ENCODE peak calls at places on chromosomes 5 and 9, in five cellular contexts. Y, F, N, M and J are unnamed samples.

GRCh38 chr9:113511047-113511521 is 47.6 kb downstream of the RGS3 start:
- DNase-seq in Y (peak; percentile 29), F (no peak), N (no peak), M (no peak), J (no peak)

GRCh38 chr5:55771175-55771655 is 33.4 kb downstream of the DDX4 start:
- DNase-seq in Y (no peak), F (no peak), N (no peak), M (no peak), J (no peak)

GRCh38 chr5:83133797-83134196 is 56.5 kb downstream of the XRCC4 start:
- DNase-seq in Y (no peak), F (no peak), N (no peak), M (no peak), J (no peak)

GRCh38 chr5:110289213-110289810 is 437.2 kb downstream of the TMEM232 start:
- DNase-seq in Y (no peak), F (no peak), N (no peak), M (no peak), J (no peak)

GRCh38 chr9:135718616-135719015 is 16.6 kb downstream of the KCNT1 start:
- DNase-seq in Y (peak; percentile 74), F (peak; percentile 86), N (no peak), M (no peak), J (no peak)

GRCh38 chr9:4293293-4293931 is 6.5 kb downstream of the GLIS3 start:
- DNase-seq in Y (no peak), F (peak; percentile 96), N (no peak), M (no peak), J (peak; percentile 96)

GRCh38 chr9:3879731-3880493 is 354.1 kb upstream of the RFX3 start:
- DNase-seq in Y (no peak), F (no peak), N (no peak), M (no peak), J (no peak)

GRCh38 chr9:113654605-113655193 is 191.2 kb downstream of the RGS3 start:
- DNase-seq in Y (no peak), F (no peak), N (no peak), M (peak; percentile 74), J (no peak)

GRCh38 chr5:395921-396714 is 46.9 kb upstream of the EXOC3 start:
- DNase-seq in Y (no peak), F (no peak), N (no peak), M (peak; percentile 37), J (no peak)

GRCh38 chr5:96083361-96083881 is 121.8 kb upstream of the ELL2 start:
- DNase-seq in Y (no peak), F (peak; percentile 49), N (no peak), M (no peak), J (no peak)

GRCh38 chr9:106932675-106933074 is 69.7 kb downstream of the ZNF462 start:
- DNase-seq in Y (no peak), F (no peak), N (no peak), M (no peak), J (no peak)

GRCh38 chr5:180099733-180100611 is 28.4 kb upstream of the RNF130 start:
- DNase-seq in Y (peak; percentile 2), F (no peak), N (no peak), M (peak; percentile 47), J (no peak)

GRCh38 chr5:10351199-10351881 is 2.2 kb upstream of the MARCHF6 start:
- DNase-seq in Y (no peak), F (peak; percentile 55), N (no peak), M (no peak), J (no peak)

GRCh38 chr5:172051643-172052362 is 45.4 kb upstream of the FBXW11 start:
- DNase-seq in Y (no peak), F (no peak), N (no peak), M (no peak), J (no peak)

GRCh38 chr5:32110081-32110696 is 63.9 kb downstream of the GOLPH3 start:
- DNase-seq in Y (no peak), F (no peak), N (no peak), M (no peak), J (no peak)

GRCh38 chr9:135000647-135001245 is 83.0 kb upstream of the FCN1 start:
- DNase-seq in Y (no peak), F (no peak), N (no peak), M (no peak), J (no peak)

GRCh38 chr5:75523275-75523674 is 11.6 kb downstream of the POLK start:
- DNase-seq in Y (no peak), F (no peak), N (no peak), M (no peak), J (no peak)

GRCh38 chr5:60287174-60287771 is 393.7 kb upstream of the PDE4D start:
- DNase-seq in Y (no peak), F (peak; percentile 83), N (peak; percentile 69), M (no peak), J (no peak)

GRCh38 chr9:37035472-37036236 is 1.6 kb upstream of the PAX5 start:
- DNase-seq in Y (no peak), F (no peak), N (no peak), M (no peak), J (no peak)

GRCh38 chr9:37295796-37296195 is 126.7 kb upstream of the GRHPR start:
- DNase-seq in Y (no peak), F (no peak), N (no peak), M (no peak), J (no peak)

GRCh38 chr5:145221416-145221815 is 613.7 kb downstream of the PRELID2 start:
- DNase-seq in Y (no peak), F (no peak), N (no peak), M (no peak), J (no peak)

GRCh38 chr9:17531642-17532254 is 47.1 kb upstream of the SH3GL2 start:
- DNase-seq in Y (peak; percentile 22), F (peak; percentile 32), N (peak; percentile 36), M (no peak), J (no peak)

GRCh38 chr9:33244150-33244784 is 4.3 kb downstream of the SPINK4 start:
- DNase-seq in Y (no peak), F (no peak), N (no peak), M (no peak), J (no peak)

GRCh38 chr5:73387630-73388370 is 60.8 kb downstream of the FOXD1 start:
- DNase-seq in Y (no peak), F (peak; percentile 69), N (no peak), M (no peak), J (no peak)

GRCh38 chr9:123339666-123340414 is 16.2 kb upstream of the CRB2 start:
- DNase-seq in Y (no peak), F (peak; percentile 90), N (no peak), M (no peak), J (no peak)

GRCh38 chr5:171371326-171371725 is 16.3 kb upstream of the NPM1 start:
- DNase-seq in Y (no peak), F (no peak), N (no peak), M (peak; percentile 10), J (no peak)

GRCh38 chr9:2923810-2924768 is 80.2 kb upstream of the PUM3 start:
- DNase-seq in Y (no peak), F (no peak), N (peak; percentile 50), M (no peak), J (no peak)

GRCh38 chr9:85536076-85536475 is 205.7 kb downstream of the AGTPBP1 start:
- DNase-seq in Y (no peak), F (peak; percentile 36), N (no peak), M (no peak), J (peak; percentile 50)